ENCODE peak calls at places on chromosomes 12 and 14, in nine cellular contexts. Y, F, R, M, E, Q, V, C and B are unnamed samples.
A peak's percentile ranks its signal among the peaks of the same experiment; 100 is the strongest.

GRCh38 chr12:86774841-86775386 is 518.7 kb upstream of the MGAT4C start:
- DNase-seq in Y (no peak), F (no peak), R (no peak), M (no peak), E (no peak), Q (peak; percentile 62), V (no peak), C (peak; percentile 60), B (no peak)

GRCh38 chr14:89563503-89563902 is 146.5 kb upstream of the FOXN3 start:
- DNase-seq in Y (no peak), F (no peak), R (no peak), M (no peak), E (no peak), Q (no peak), V (no peak), C (no peak), B (no peak)

GRCh38 chr12:94571556-94571955 is 78.8 kb downstream of the TMCC3 start:
- DNase-seq in Y (peak; percentile 81), F (peak; percentile 64), R (no peak), M (peak; percentile 88), E (no peak), Q (peak; percentile 84), V (no peak), C (peak; percentile 76), B (no peak)

GRCh38 chr12:2183556-2184541 is 131.1 kb downstream of the CACNA1C start:
- DNase-seq in Y (no peak), F (no peak), R (no peak), M (peak; percentile 68), E (no peak), Q (peak; percentile 82), V (peak; percentile 91), C (peak; percentile 75), B (peak; percentile 47)

GRCh38 chr14:39395555-39396254 is 36.5 kb downstream of the FBXO33 start:
- DNase-seq in Y (no peak), F (no peak), R (no peak), M (no peak), E (no peak), Q (no peak), V (no peak), C (peak; percentile 39), B (no peak)

GRCh38 chr12:34405286-34406227 is 383.3 kb downstream of the ALG10 start:
- DNase-seq in Y (peak; percentile 3), F (no peak), R (no peak), M (peak; percentile 2), E (peak; percentile 43), Q (no peak), V (no peak), C (no peak), B (no peak)

GRCh38 chr12:49674318-49674985 is 32.8 kb downstream of the FMNL3 start:
- DNase-seq in Y (no peak), F (no peak), R (no peak), M (no peak), E (no peak), Q (peak; percentile 40), V (peak; percentile 80), C (peak; percentile 41), B (no peak)

GRCh38 chr12:71472441-71472911 is 32.9 kb downstream of the LGR5 start:
- DNase-seq in Y (no peak), F (no peak), R (no peak), M (no peak), E (no peak), Q (no peak), V (peak; percentile 66), C (peak; percentile 30), B (no peak)

DNA sequence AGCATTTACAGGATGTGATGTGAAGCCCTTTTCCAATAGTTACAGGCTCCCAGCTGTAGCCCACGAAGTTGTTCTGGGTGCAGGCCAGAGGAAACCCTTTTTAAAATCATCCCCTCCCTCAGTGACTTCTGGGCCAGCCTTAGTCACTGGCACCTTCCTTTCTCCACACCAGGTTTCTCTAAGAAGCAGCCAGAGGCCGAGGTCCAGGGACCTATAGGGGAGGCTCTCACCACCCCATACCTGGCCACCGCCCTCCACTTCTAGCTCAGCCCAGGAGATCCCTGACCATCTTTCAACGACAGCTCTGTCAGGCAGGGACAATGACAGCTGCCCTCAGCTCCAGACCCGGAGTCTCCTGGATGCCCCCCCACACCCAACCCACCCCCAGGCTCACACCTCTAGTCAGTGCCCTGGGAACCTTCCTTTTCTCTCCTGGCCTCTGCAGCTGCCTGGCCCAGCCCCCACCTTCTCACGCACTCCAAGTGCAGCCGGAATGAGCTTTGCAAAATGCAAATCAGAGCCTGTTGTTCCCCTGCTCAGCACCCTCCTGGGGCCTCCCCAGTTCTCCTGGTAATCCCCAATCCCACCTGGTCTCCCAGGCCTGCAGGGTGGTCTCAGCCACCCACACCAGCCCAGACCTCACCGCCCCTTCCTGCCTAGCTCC is 46.7 kb downstream of the TESC start:
- DNase-seq in Y (no peak), F (no peak), R (peak; percentile 35), M (no peak), E (no peak), Q (no peak), V (no peak), C (no peak), B (no peak)
- H3K4me3 ChIP-seq in Y (no peak overlapping the region), F (no peak overlapping the region), R (no peak overlapping the region), M (no peak overlapping the region), E (no peak overlapping the region), Q (no peak overlapping the region), V (no peak overlapping the region), C (no peak overlapping the region), B (no peak overlapping the region)

GRCh38 chr14:106518054-106518943 is 991.9 kb downstream of the TMEM121 start:
- DNase-seq in Y (peak; percentile 67), F (no peak), R (peak; percentile 74), M (no peak), E (peak; percentile 77), Q (no peak), V (no peak), C (no peak), B (no peak)
- TF ChIP-seq CTCF in Y (no peak), F (no peak), R (peak; percentile 20), M (no peak), E (peak; percentile 33), Q (no peak), V (no peak), C (no peak), B (no peak)

GRCh38 chr12:122827258-122827657 is 8.0 kb upstream of the HIP1R start:
- DNase-seq in Y (no peak), F (no peak), R (no peak), M (no peak), E (no peak), Q (no peak), V (no peak), C (no peak), B (no peak)

GRCh38 chr12:122823429-122823828 is 11.8 kb upstream of the HIP1R start:
- DNase-seq in Y (no peak), F (no peak), R (no peak), M (no peak), E (no peak), Q (no peak), V (no peak), C (no peak), B (no peak)

GRCh38 chr12:122820838-122821271 is 14.4 kb upstream of the HIP1R start:
- DNase-seq in Y (no peak), F (no peak), R (no peak), M (no peak), E (no peak), Q (no peak), V (no peak), C (no peak), B (no peak)

GRCh38 chr12:122830517-122831214 is 4.6 kb upstream of the HIP1R start:
- DNase-seq in Y (peak; percentile 50), F (no peak), R (no peak), M (peak; percentile 48), E (no peak), Q (peak; percentile 98), V (peak; percentile 78), C (peak; percentile 81), B (no peak)

DNA sequence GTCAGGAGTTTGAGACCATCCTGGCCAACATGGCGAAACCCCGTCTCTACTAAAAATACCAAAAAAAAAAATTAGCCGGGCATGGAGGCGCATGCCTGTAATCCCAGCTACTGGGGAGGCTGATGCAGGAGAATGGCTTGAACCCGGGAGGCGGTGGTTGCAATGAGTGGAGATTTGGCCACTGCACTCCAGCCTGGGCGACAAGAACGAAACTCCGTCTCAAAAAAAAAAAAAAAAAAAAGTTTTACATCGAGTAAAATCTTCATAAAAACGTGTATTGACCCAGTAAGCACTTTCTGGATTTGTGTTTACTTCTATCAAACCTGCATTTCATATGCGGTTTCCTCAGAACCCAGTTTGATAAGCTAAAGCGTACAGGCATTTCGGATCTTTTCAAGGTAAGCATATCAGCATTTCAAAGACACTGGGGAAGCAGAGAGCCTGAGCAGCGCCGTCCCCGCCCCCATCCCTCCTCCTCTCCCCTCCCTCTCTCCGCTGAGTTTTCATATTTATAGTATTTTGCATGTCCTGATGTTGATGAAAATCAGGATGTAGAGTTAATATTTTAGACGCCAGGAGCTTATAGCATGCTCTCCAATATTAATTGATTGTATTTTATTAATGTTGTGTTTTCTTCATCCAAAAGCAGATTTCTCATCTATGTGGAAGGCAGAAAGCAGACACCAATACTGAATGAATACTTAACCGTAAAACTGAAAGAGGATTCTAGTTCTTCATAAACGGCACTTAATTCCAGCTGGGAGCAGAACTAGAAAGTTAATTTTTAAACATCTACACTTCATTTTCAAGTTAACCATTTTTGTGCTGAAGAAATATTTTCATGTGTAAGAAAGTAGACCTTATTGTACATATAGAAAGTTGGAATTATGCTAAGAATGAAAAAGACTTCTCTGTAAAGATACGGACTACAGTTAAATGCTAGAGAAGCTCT is 9.2 kb upstream of the HIP1R start:
- DNase-seq in Y (no peak), F (no peak), R (no peak), M (peak; percentile 54), E (no peak), Q (peak; percentile 27), V (no peak), C (no peak), B (no peak)
- H3K4me3 ChIP-seq in Y (peak overlapping the region; percentile 23), F (peak overlapping the region; percentile 39), R (no peak overlapping the region), M (peak overlapping the region; percentile 38), E (peak overlapping the region; percentile 36), Q (peak overlapping the region; percentile 49), V (peak overlapping the region; percentile 57), C (peak overlapping the region; percentile 67), B (peak overlapping the region; percentile 15)

GRCh38 chr12:39620664-39621658 is 1.4 kb upstream of the ABCD2 start:
- DNase-seq in Y (peak; percentile 16), F (no peak), R (no peak), M (no peak), E (no peak), Q (peak; percentile 5), V (no peak), C (no peak), B (no peak)

GRCh38 chr12:39618701-39619100 is 902 bp downstream of the ABCD2 start:
- DNase-seq in Y (no peak), F (no peak), R (no peak), M (no peak), E (no peak), Q (no peak), V (no peak), C (no peak), B (no peak)

GRCh38 chr12:39621670-39622069 is 2.1 kb upstream of the ABCD2 start:
- DNase-seq in Y (no peak), F (no peak), R (no peak), M (no peak), E (no peak), Q (no peak), V (no peak), C (no peak), B (no peak)

GRCh38 chr12:39619316-39619659 is 315 bp downstream of the ABCD2 start:
- DNase-seq in Y (peak; percentile 15), F (no peak), R (no peak), M (no peak), E (no peak), Q (no peak), V (no peak), C (no peak), B (no peak)

DNA sequence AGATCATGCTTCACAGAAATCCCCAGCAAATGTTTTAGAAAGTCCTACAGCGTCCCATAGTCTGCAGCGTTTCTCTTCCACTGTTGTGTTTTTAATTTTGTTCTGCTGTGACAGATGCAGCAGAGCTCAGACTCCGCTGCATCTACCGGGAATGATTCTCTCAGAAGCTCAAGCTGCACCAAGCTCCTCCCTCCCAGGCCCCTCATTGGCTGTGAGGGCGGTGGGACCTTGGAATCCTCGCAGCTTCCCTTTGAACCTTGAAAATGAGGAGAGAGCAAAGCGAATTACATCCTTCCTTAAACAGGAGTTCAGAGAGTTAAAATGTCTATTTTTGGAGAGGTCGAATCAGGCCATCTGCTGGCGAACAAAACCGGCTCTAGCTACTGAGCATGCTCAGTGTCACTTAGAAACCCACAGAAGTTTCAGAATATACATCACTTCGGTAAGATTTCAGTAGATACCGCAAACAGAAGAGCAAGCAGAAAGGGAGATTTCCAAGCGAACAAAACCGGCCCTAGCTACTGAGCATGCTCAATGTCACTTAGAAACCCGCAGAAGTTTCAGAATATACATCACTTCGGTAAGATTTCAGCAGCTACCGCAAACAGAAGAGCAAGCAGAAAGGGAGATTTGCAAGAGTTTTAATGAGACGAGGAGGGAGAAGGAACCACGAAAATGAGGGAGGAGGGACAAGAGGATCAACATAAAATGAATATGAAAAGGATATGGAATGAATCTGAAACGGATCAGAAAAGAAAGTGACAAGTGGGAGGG is at the start of gene ABCD2:
- DNase-seq in Y (peak; percentile 55), F (peak; percentile 49), R (peak; percentile 48), M (peak; percentile 74), E (peak; percentile 64), Q (peak; percentile 90), V (peak; percentile 56), C (peak; percentile 58), B (peak; percentile 16)
- TF ChIP-seq CTCF in Y (no peak), F (no peak), R (no peak), M (no peak), E (no peak), Q (peak; percentile 6), V (no peak), C (no peak), B (no peak)